ENCODE peak calls at places on chromosome 13, in ten cellular contexts. F is SK-N-SH, L is dorsolateral prefrontal cortex, G is GM12878, T is colonic mucosa, Z is GM23248, N is coronary artery, J is PC-3, X is tibial nerve, Q is cardiac muscle cell. B is an unnamed sample.

GRCh38 chr13:98548230-98548629 is 28.7 kb downstream of the STK24 start:
- DNase-seq in G (no peak), L (no peak), F (no peak), N (no peak), Q (no peak), X (no peak), J (no peak), Z (peak), T (no peak), B (no peak)

GRCh38 chr13:63124863-63125262 is 1709.2 kb upstream of the PCDH20 start:
- DNase-seq in X (no peak), T (no peak), J (peak), Z (peak), F (peak), Q (peak), G (no peak), L (no peak), N (no peak), B (no peak)

GRCh38 chr13:50915562-50915961 is 6.0 kb downstream of the RNASEH2B start:
- DNase-seq in T (no peak), G (no peak), J (no peak), X (no peak), Q (no peak), N (no peak), F (no peak), Z (no peak), L (no peak), B (no peak)

GRCh38 chr13:73714522-73714921 is 419.7 kb downstream of the KLF12 start:
- DNase-seq in J (no peak), G (no peak), T (no peak), L (no peak), X (no peak), F (no peak), N (no peak), Q (no peak), Z (no peak), B (no peak)

GRCh38 chr13:110382229-110382628 is 75.1 kb downstream of the COL4A2 start:
- DNase-seq in Q (peak), N (no peak), J (peak), L (no peak), Z (peak), X (no peak), G (no peak), T (no peak), F (no peak), B (no peak)

GRCh38 chr13:101579291-101579802 is 126.9 kb downstream of the ITGBL1 start:
- DNase-seq in L (no peak), X (no peak), Z (peak), Q (peak), J (peak), G (no peak), T (no peak), F (peak), N (no peak), B (no peak)

GRCh38 chr13:52118595-52118994 is 10.3 kb downstream of the NEK5 start:
- DNase-seq in G (no peak), T (no peak), N (no peak), F (no peak), Z (no peak), Q (no peak), L (no peak), X (no peak), J (no peak), B (no peak)

GRCh38 chr13:45953082-45953481 is 99.5 kb downstream of the ZC3H13 start:
- DNase-seq in X (no peak), N (no peak), T (no peak), Z (no peak), J (no peak), G (no peak), L (no peak), Q (no peak), F (no peak), B (no peak)

GRCh38 chr13:83941669-83942335 is 59.5 kb upstream of the SLITRK1 start:
- DNase-seq in J (no peak), L (no peak), Q (no peak), X (no peak), T (no peak), G (no peak), N (no peak), Z (no peak), F (no peak), B (no peak)

GRCh38 chr13:46544811-46545210 is 8.2 kb upstream of the LRCH1 start:
- DNase-seq in T (no peak), F (no peak), G (no peak), Z (no peak), N (no peak), X (no peak), J (no peak), L (no peak), Q (no peak), B (no peak)

GRCh38 chr13:111470933-111471332 is 150.5 kb downstream of the TEX29 start:
- DNase-seq in X (no peak), J (no peak), F (no peak), N (peak), Q (no peak), T (no peak), G (no peak), L (no peak), Z (no peak), B (no peak)

GRCh38 chr13:64709079-64709478 is 2521.1 kb downstream of the PCDH9 start:
- DNase-seq in G (no peak), X (no peak), L (no peak), T (no peak), Q (no peak), F (no peak), J (no peak), Z (no peak), N (no peak), B (peak)

GRCh38 chr13:106490887-106491321 is 44.6 kb downstream of the EFNB2 start:
- DNase-seq in G (no peak), X (no peak), Q (no peak), L (no peak), T (no peak), J (no peak), F (no peak), Z (no peak), N (no peak), B (no peak)

GRCh38 chr13:87674143-87674772 is 3.1 kb downstream of the SLITRK5 start:
- DNase-seq in F (peak), L (no peak), X (no peak), J (no peak), N (peak), Q (no peak), T (no peak), G (no peak), Z (no peak), B (no peak)

GRCh38 chr13:94061316-94061715 is 418.2 kb downstream of the DCT start:
- DNase-seq in G (no peak), T (no peak), L (no peak), Q (no peak), X (no peak), N (no peak), F (no peak), J (no peak), Z (peak), B (no peak)

GRCh38 chr13:36998624-36999041 is 507 bp downstream of the ALG5 start:
- DNase-seq in J (no peak), F (peak), Q (peak), G (no peak), T (peak), L (peak), Z (peak), X (no peak), N (peak), B (peak)

GRCh38 chr13:47798906-47799305 is 202.2 kb downstream of the SUCLA2 start:
- DNase-seq in J (peak), T (no peak), G (no peak), Q (peak), Z (peak), N (no peak), X (no peak), F (no peak), L (no peak), B (no peak)

GRCh38 chr13:87123987-87124784 is 547.0 kb upstream of the SLITRK5 start:
- DNase-seq in G (no peak), F (no peak), N (no peak), Q (peak), J (peak), L (no peak), Z (peak), X (no peak), T (no peak), B (no peak)

GRCh38 chr13:25380082-25380481 is 8.3 kb downstream of the ATP8A2 start:
- DNase-seq in Q (no peak), F (no peak), L (no peak), Z (no peak), X (no peak), T (no peak), J (no peak), G (no peak), N (no peak), B (no peak)

GRCh38 chr13:51148952-51149573 is 38.0 kb upstream of the C13orf42 start:
- DNase-seq in X (peak), T (no peak), L (no peak), F (peak), Q (peak), Z (peak), J (peak), N (no peak), G (no peak), B (no peak)

GRCh38 chr13:67075239-67075638 is 154.9 kb downstream of the PCDH9 start:
- DNase-seq in Q (peak), F (no peak), G (no peak), X (no peak), Z (no peak), T (no peak), L (no peak), J (peak), N (no peak), B (no peak)

GRCh38 chr13:112172641-112173171 is 105.8 kb downstream of the SOX1 start:
- DNase-seq in Z (no peak), L (no peak), Q (no peak), T (no peak), G (no peak), J (no peak), F (no peak), N (peak), X (no peak), B (no peak)

GRCh38 chr13:99307648-99308339 is 595 bp upstream of the GPR183 start:
- DNase-seq in L (no peak), X (no peak), J (peak), N (no peak), Z (peak), Q (peak), G (no peak), F (no peak), T (no peak), B (peak)

GRCh38 chr13:92613921-92614320 is 612.7 kb upstream of the GPC6 start:
- DNase-seq in L (no peak), F (no peak), Z (no peak), T (no peak), G (no peak), N (no peak), Q (no peak), X (no peak), J (no peak), B (no peak)

GRCh38 chr13:92612892-92613291 is 613.7 kb upstream of the GPC6 start:
- DNase-seq in J (no peak), T (no peak), Q (no peak), X (no peak), N (no peak), G (no peak), L (no peak), Z (no peak), F (no peak), B (no peak)
- H3K4me3 ChIP-seq in J (no peak), T (no peak), Q (no peak), X (no peak), N (no peak), G (no peak), L (no peak), Z (no peak), F (no peak), B (no peak)

GRCh38 chr13:97263160-97263559 is 41.0 kb downstream of the MBNL2 start:
- DNase-seq in Z (no peak), G (no peak), X (peak), J (no peak), N (no peak), L (no peak), T (no peak), Q (no peak), F (no peak), B (no peak)

GRCh38 chr13:97258801-97259200 is 36.7 kb downstream of the MBNL2 start:
- DNase-seq in Z (peak), T (no peak), J (no peak), Q (peak), L (no peak), N (no peak), G (no peak), X (no peak), F (no peak), B (no peak)

GRCh38 chr13:97259787-97260641 is 37.9 kb downstream of the MBNL2 start:
- DNase-seq in G (no peak), F (no peak), Z (peak), T (no peak), L (no peak), Q (peak), N (no peak), J (peak), X (no peak), B (peak)

GRCh38 chr13:97262058-97262457 is 39.9 kb downstream of the MBNL2 start:
- DNase-seq in G (no peak), F (no peak), Z (no peak), N (no peak), X (no peak), L (no peak), T (no peak), Q (no peak), J (no peak), B (no peak)

DNA sequence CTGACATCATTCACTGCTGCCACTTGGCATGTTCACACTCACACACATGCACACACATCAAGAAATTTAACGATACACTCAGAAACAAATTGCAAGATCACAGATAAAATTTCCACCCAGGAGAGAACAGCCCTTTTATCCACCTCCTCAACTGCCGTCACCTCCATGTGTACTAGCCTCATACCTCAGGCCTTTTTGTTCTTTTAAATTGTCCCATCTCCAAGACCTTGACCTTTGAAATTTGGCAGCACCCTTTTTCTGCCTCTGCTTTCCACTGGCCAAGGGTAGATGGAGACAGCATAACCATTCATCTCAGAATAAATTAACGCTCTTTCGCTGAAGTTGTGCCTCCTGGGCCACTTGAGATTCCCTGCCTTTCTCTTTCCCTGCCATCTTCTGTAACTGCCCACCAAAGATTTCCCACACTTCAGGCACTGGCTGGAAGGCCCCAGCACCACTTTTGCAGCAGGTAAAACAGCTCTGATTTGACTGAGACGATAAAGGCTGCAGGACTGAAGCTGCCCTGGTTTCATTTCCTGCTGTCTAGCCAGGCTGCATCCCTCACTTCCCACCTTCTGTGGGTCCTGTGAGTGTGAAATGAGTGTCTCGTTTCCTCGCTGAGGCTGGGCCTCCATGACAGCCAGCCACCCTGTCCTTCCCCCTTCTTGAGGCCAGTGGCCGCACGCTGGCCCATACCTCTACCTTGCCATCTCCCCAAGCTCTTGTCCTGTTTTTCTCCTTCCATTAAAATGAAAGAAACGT is 39.3 kb downstream of the MBNL2 start:
- DNase-seq in T (no peak), L (no peak), J (no peak), F (no peak), Z (no peak), X (no peak), Q (no peak), G (no peak), N (no peak), B (no peak)
- H3K27ac ChIP-seq in T (no peak), L (peak), J (no peak), F (peak), Z (no peak), X (peak), Q (peak), G (no peak), N (peak), B (peak)

DNA sequence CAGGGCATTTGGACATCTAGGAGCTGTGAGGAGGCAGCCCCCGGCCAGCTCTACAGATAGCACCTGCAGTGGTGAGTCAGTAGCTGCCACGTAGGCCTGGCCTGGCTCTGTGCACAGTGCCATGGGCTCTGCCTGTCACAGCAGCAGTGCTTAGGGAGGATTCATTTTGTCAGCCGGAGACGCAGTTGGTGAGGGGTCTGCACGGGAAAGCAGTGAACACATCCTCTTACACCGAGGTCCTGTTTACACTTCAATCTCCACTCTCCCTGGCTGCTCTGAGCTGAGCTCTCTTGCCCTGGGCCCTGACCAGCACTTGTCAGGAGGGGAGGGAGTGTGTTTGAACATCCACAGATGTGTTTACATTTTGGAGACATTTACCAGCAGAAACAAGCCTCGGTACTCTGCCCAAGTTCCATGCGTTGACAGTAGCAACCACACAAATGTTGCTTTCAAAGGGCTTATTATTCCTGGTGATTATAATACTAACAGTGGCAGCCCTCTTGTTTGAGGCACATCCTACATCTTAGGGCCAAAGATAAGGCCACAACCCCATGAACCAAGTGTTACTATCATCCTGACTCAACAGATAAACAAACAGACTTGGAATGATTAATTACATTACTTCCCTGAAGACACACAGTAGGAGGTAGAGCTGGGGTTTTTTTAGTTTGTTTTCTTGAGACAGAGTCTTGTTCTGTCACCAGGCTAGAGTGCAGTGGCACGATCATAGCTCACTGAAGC is 148.9 kb downstream of the USP12 start:
- DNase-seq in J (peak), G (no peak), T (no peak), N (peak), L (no peak), X (no peak), Q (peak), F (no peak), Z (no peak), B (no peak)
- H3K4me3 ChIP-seq in J (no peak), G (no peak), T (no peak), N (no peak), L (no peak), X (no peak), Q (no peak), F (no peak), Z (no peak), B (no peak)

GRCh38 chr13:29449726-29450125 is 145.8 kb downstream of the SLC7A1 start:
- DNase-seq in F (no peak), X (no peak), J (no peak), L (no peak), N (no peak), Q (no peak), G (no peak), Z (no peak), T (no peak), B (no peak)

GRCh38 chr13:29446016-29446415 is 149.5 kb downstream of the SLC7A1 start:
- DNase-seq in X (no peak), Q (no peak), Z (no peak), F (no peak), J (no peak), G (no peak), L (no peak), N (no peak), T (no peak), B (no peak)

GRCh38 chr13:29453657-29454056 is 141.8 kb downstream of the SLC7A1 start:
- DNase-seq in N (no peak), L (no peak), Q (no peak), G (no peak), F (no peak), X (no peak), T (no peak), J (no peak), Z (peak), B (no peak)

GRCh38 chr13:29452773-29453574 is 142.5 kb downstream of the SLC7A1 start:
- DNase-seq in Z (peak), T (no peak), X (no peak), Q (no peak), N (no peak), L (no peak), J (no peak), F (peak), G (no peak), B (no peak)

DNA sequence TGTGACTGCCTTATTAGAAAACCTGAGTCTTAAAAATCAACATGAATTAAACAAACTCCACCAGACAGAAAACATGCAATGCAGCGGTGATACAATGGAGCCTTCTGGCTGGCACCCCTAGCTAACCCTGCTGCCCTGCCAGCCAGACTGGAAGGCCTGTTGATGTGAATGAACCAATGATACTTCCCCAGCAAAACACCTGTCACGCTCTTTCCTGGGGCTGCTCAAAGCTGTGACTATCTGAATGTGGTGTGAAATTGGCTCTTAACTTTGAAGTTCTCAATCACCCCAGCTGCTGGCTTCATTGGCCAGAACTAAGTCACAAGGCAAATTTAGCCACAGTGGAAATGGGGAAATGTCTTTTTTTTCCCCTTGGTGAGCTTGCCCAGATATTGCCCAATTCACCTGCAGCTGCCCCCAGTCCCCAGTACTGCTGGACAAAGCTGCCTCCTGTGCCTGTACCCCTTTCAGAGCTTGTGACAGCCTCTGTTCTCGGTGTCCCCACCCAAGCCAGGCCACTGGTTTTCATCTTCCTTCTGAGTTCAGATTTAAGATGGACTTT is 147.3 kb downstream of the SLC7A1 start:
- DNase-seq in N (no peak), Q (no peak), L (no peak), J (no peak), G (no peak), T (no peak), X (no peak), F (no peak), Z (no peak), B (no peak)
- H3K27ac ChIP-seq in N (no peak), Q (no peak), L (no peak), J (no peak), G (no peak), T (no peak), X (no peak), F (no peak), Z (no peak), B (no peak)

GRCh38 chr13:41130356-41130755 is 2.2 kb downstream of the KBTBD6 start:
- DNase-seq in J (no peak), F (no peak), N (no peak), X (no peak), T (no peak), Z (peak), G (no peak), L (no peak), Q (no peak), B (no peak)
- H3K4me3 ChIP-seq in J (peak), F (peak), N (peak), X (no peak), T (no peak), Z (peak), G (peak), L (peak), Q (peak), B (no peak)

DNA sequence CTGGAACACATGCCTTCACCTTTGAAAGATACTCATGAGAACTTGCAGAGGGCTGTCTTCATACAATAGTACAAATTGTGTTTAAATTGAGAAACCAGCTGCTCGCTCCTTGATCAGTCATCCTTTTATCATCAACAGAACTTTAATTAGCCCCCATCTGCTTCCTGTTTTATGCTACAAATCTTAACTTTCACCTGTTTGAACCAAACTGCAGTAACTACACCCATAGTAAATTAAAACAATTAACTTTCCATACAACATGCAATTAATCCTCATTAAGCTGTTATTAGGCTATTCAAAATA is 85.2 kb downstream of the FOXO1 start:
- DNase-seq in X (no peak), G (no peak), N (no peak), F (no peak), L (no peak), T (no peak), J (no peak), Z (no peak), Q (no peak), B (no peak)
- H3K27ac ChIP-seq in X (no peak), G (no peak), N (no peak), F (no peak), L (no peak), T (no peak), J (no peak), Z (no peak), Q (no peak), B (no peak)

B was measured in tibial artery.